ENCODE peak calls at places on chromosomes 12 and 14, in seven cellular contexts. R is A549, V is stomach, Q is upper lobe of left lung, K is ovary, D is sigmoid colon, H is transverse colon. L is an unnamed sample.

GRCh38 chr12:119412811-119413794 is 78.6 kb downstream of the CCDC60 start:
- DNase-seq in Q (no peak), K (peak; percentile 53), V (peak; percentile 68), R (peak; percentile 77), D (peak; percentile 82), H (peak; percentile 67), L (peak; percentile 44)

GRCh38 chr12:63196168-63196567 is 45.2 kb upstream of the AVPR1A start:
- DNase-seq in Q (no peak), D (no peak), K (no peak), V (no peak), R (no peak), H (no peak), L (no peak)

GRCh38 chr14:73997944-73998451 is 21.1 kb downstream of the ENTPD5 start:
- DNase-seq in K (no peak), R (no peak), H (peak; percentile 68), V (no peak), D (no peak), Q (no peak), L (no peak)

GRCh38 chr12:126668961-126669360 is 1598.0 kb upstream of the TMEM132C start:
- DNase-seq in R (no peak), Q (no peak), K (no peak), H (no peak), D (no peak), V (no peak), L (no peak)

GRCh38 chr12:47832263-47832933 is 12.7 kb upstream of the HDAC7 start:
- DNase-seq in Q (no peak), K (no peak), H (no peak), V (no peak), D (no peak), R (no peak), L (no peak)

GRCh38 chr12:114701104-114701414 is 17.1 kb upstream of the TBX3 start:
- DNase-seq in H (no peak), K (no peak), D (no peak), R (no peak), V (no peak), Q (no peak), L (no peak)

GRCh38 chr14:55416866-55417265 is 5.2 kb upstream of the ATG14 start:
- DNase-seq in R (peak; percentile 51), H (peak; percentile 56), D (no peak), K (no peak), V (no peak), Q (no peak), L (no peak)

GRCh38 chr12:114625294-114625851 is 58.6 kb downstream of the TBX3 start:
- DNase-seq in R (peak; percentile 90), Q (no peak), D (no peak), H (peak; percentile 38), V (peak; percentile 31), K (peak; percentile 38), L (no peak)

GRCh38 chr12:69108024-69108423 is 131.3 kb upstream of the CPSF6 start:
- DNase-seq in R (peak; percentile 17), H (no peak), V (no peak), Q (no peak), K (no peak), D (no peak), L (no peak)

GRCh38 chr12:3103806-3104205 is 26.6 kb downstream of the TSPAN9 start:
- DNase-seq in R (no peak), D (no peak), Q (no peak), V (no peak), H (no peak), K (no peak), L (no peak)

GRCh38 chr12:42887657-42888056 is 298.1 kb upstream of the PRICKLE1 start:
- DNase-seq in V (no peak), H (no peak), R (no peak), K (no peak), Q (no peak), D (no peak), L (no peak)

GRCh38 chr12:53006810-53007742 is 820 bp downstream of the EIF4B start:
- DNase-seq in D (peak; percentile 85), R (peak; percentile 93), V (peak; percentile 75), H (peak; percentile 79), Q (peak; percentile 94), K (peak; percentile 81), L (peak; percentile 50)

GRCh38 chr12:61654698-61655097 is 605.5 kb upstream of the USP15 start:
- DNase-seq in H (no peak), R (peak; percentile 6), K (no peak), V (no peak), Q (no peak), D (no peak), L (no peak)

DNA sequence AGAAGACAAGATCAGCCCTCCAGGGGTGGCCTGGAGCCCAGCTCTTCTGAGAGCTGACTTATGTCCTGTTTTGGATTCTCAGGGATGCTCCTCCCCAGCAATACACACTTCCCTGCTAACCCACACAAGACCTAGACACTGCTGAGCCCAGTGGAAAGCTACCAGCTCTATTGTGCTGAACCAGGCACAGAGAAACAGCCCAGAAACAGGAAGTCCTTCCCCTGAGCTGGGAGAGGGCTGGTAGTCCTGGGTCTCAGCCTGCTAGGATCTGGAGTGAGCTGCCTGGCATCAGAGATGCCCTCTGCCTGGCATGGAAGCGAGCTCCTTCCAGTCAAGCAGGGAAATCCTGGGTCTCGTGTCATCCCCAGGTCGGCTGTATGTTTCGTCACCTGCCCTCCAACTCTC is 1.2 kb upstream of the LAG3 start:
- DNase-seq in V (no peak), H (no peak), D (peak; percentile 85), R (no peak), Q (no peak), K (no peak), L (no peak)
- TF ChIP-seq POLR2A in V (no peak), H (no peak), D (no peak), R (no peak), Q (no peak), K (no peak), L (no peak)

GRCh38 chr14:85154714-85155113 is 375.2 kb upstream of the FLRT2 start:
- DNase-seq in D (no peak), K (no peak), R (no peak), Q (no peak), H (no peak), V (no peak), L (no peak)
- TF ChIP-seq EP300 in D (no peak), K (no peak), R (no peak), Q (no peak), H (no peak), V (no peak), L (no peak)

GRCh38 chr14:103388664-103389063 is 3.4 kb downstream of the MARK3 start:
- DNase-seq in D (no peak), H (no peak), K (no peak), Q (no peak), R (no peak), V (no peak), L (no peak)

GRCh38 chr14:103384450-103385152 is 614 bp upstream of the MARK3 start:
- DNase-seq in V (no peak), Q (peak; percentile 15), H (no peak), R (no peak), D (no peak), K (no peak), L (no peak)

GRCh38 chr14:103385153-103385993 is at the start of gene MARK3:
- DNase-seq in H (peak; percentile 98), K (peak; percentile 99), Q (peak; percentile 99), V (peak; percentile 98), D (peak; percentile 99), R (peak; percentile 95), L (peak; percentile 93)

GRCh38 chr14:103385994-103386491 is 828 bp downstream of the MARK3 start:
- DNase-seq in K (peak; percentile 52), D (peak; percentile 68), V (peak; percentile 35), Q (peak; percentile 57), H (peak; percentile 50), R (no peak), L (peak; percentile 30)

GRCh38 chr14:103386632-103387329 is 1.6 kb downstream of the MARK3 start:
- DNase-seq in H (no peak), R (no peak), Q (no peak), D (no peak), K (no peak), V (no peak), L (no peak)
- TF ChIP-seq POLR2A in H (no peak), R (no peak), Q (no peak), D (no peak), K (no peak), V (no peak), L (no peak)

GRCh38 chr14:90331497-90332270 is at the start of gene NRDE2:
- DNase-seq in H (peak; percentile 100), D (peak; percentile 99), K (peak; percentile 100), R (peak; percentile 97), V (peak; percentile 100), Q (peak; percentile 100), L (peak; percentile 99)
- TF ChIP-seq EP300 in H (no peak), D (no peak), K (no peak), R (no peak), V (no peak), Q (no peak), L (peak; percentile 86)

GRCh38 chr12:14510574-14510973 is 57.1 kb downstream of the PLBD1 start:
- DNase-seq in Q (no peak), K (no peak), V (no peak), H (no peak), R (no peak), D (no peak), L (no peak)
- TF ChIP-seq POLR2A in Q (no peak), K (no peak), V (no peak), H (no peak), R (no peak), D (no peak), L (no peak)

GRCh38 chr12:20003252-20003651 is 365.1 kb upstream of the PDE3A start:
- DNase-seq in D (no peak), R (no peak), H (no peak), V (no peak), Q (no peak), K (no peak), L (no peak)

GRCh38 chr12:19997996-19998395 is 370.3 kb upstream of the PDE3A start:
- DNase-seq in R (no peak), Q (no peak), H (no peak), V (no peak), K (no peak), D (no peak), L (no peak)

GRCh38 chr12:20000229-20000869 is 368.0 kb upstream of the PDE3A start:
- DNase-seq in V (no peak), D (no peak), Q (no peak), K (no peak), R (no peak), H (no peak), L (no peak)

GRCh38 chr12:19999793-20000138 is 368.6 kb upstream of the PDE3A start:
- DNase-seq in D (no peak), Q (no peak), H (no peak), K (no peak), R (no peak), V (no peak), L (no peak)

DNA sequence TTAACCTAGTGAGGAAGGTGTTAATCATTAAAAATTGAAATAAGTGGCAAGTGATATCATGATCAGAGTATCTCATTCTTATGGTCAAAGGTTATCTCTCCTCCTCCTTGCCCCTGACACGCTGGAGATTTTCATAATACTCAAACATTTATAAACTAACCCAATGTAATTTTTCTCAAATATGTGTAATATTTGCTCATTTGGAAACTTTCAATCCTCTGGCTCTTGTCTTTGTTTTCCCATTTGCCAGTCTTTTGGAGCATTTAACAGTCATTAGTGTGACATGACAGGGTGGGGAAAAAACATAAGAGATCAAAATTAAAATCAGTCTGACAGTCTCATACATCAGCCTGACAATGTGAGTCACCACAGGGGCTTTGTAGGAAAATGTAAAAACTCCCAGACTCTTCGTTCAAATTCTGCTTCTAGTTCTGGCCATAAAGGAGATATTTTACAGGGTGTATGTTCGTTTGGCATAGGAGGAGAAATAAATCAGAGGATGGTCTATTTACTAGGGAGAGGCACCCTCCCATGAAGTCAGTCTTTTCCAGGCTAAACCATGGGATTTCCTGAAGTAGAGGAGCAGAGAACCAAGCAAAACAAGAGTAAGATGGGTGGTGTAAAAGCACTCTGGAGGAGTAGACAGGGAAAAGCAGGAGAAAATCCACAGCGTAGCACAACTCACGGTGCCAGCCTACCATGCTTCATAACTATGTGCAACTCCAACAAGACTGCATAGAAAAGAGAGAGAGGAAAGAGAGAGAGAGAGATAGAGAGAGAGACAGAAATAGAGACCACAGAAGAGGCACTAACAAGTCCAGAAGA is 369.2 kb upstream of the PDE3A start:
- DNase-seq in V (no peak), R (peak; percentile 28), K (no peak), Q (no peak), D (no peak), H (no peak), L (no peak)
- TF ChIP-seq EP300 in V (no peak), R (peak; percentile 70), K (no peak), Q (no peak), D (no peak), H (no peak), L (no peak)